ENCODE peak calls at places on chromosome 17, in six cellular contexts. G is K562, E is adrenal gland, I is spleen, O is cardiac muscle cell, Q is BJ. P is an unnamed sample. For H3K27me3 and H3K36me3, the result is how much of the 10 kb centered on the place peaks cover.

GRCh38 chr17:41647038-41647813 is 22.9 kb upstream of the KRT17 start:
- DNase-seq in E (no peak), I (no peak), O (no peak), Q (no peak), G (no peak), P (no peak)

GRCh38 chr17:76243826-76244679 is 3.8 kb upstream of the RNF157 start:
- DNase-seq in I (no peak), G (no peak), O (no peak), Q (no peak), E (no peak), P (no peak)

GRCh38 chr17:45030733-45031132 is 20.7 kb downstream of the DCAKD start:
- DNase-seq in Q (no peak), I (no peak), G (no peak), E (no peak), O (no peak), P (no peak)

GRCh38 chr17:27907976-27908558 is 14.9 kb upstream of the LYRM9 start:
- DNase-seq in Q (no peak), I (no peak), G (no peak), O (no peak), E (no peak), P (no peak)

GRCh38 chr17:58756246-58757161 is 850 bp downstream of the PPM1E start:
- DNase-seq in G (peak), E (peak), Q (no peak), I (no peak), O (peak), P (no peak)

GRCh38 chr17:72419866-72420774 is 299.3 kb downstream of the SOX9 start:
- DNase-seq in I (no peak), O (no peak), Q (no peak), E (no peak), G (no peak), P (peak)

GRCh38 chr17:30819941-30820705 is 4.4 kb downstream of the CRLF3 start:
- DNase-seq in G (no peak), O (no peak), E (no peak), Q (no peak), I (peak), P (no peak)

GRCh38 chr17:68794636-68795503 is 160.3 kb downstream of the ABCA8 start:
- DNase-seq in I (no peak), G (no peak), E (peak), Q (no peak), O (no peak), P (no peak)

GRCh38 chr17:27989046-27989445 is 53.4 kb upstream of the NLK start:
- DNase-seq in Q (no peak), O (no peak), E (no peak), I (no peak), G (no peak), P (peak)

GRCh38 chr17:80694085-80694991 is 149.7 kb downstream of the RPTOR start:
- DNase-seq in E (no peak), O (no peak), Q (no peak), G (no peak), I (no peak), P (no peak)

GRCh38 chr17:8079291-8080207 is 8.0 kb downstream of the ALOX12B start:
- DNase-seq in E (peak), O (peak), I (peak), G (peak), Q (no peak), P (no peak)

GRCh38 chr17:27605409-27605808 is 25.6 kb upstream of the LGALS9 start:
- DNase-seq in G (no peak), E (no peak), I (no peak), Q (no peak), O (no peak), P (no peak)

GRCh38 chr17:45241315-45242011 is 19.8 kb downstream of the FMNL1 start:
- DNase-seq in Q (no peak), O (peak), E (no peak), I (no peak), G (no peak), P (no peak)

GRCh38 chr17:83036193-83036592 is 43.2 kb upstream of the METRNL start:
- DNase-seq in O (no peak), E (no peak), G (no peak), I (no peak), Q (no peak), P (no peak)

GRCh38 chr17:52505601-52506000 is 347.1 kb upstream of the CA10 start:
- DNase-seq in E (no peak), I (no peak), G (no peak), Q (no peak), O (no peak), P (no peak)

GRCh38 chr17:34259151-34259550 is 4.1 kb downstream of the CCL2 start:
- DNase-seq in Q (no peak), I (no peak), E (no peak), G (no peak), O (no peak), P (no peak)

GRCh38 chr17:45942284-45942683 is 47.9 kb downstream of the MAPT start:
- DNase-seq in E (peak), O (no peak), I (no peak), G (no peak), Q (no peak), P (no peak)

GRCh38 chr17:72634621-72635020 is 457.9 kb downstream of the SLC39A11 start:
- DNase-seq in Q (no peak), E (no peak), O (no peak), G (no peak), I (no peak), P (no peak)

GRCh38 chr17:82059272-82060000 is 6.2 kb downstream of the DUS1L start:
- DNase-seq in E (no peak), Q (no peak), I (peak), O (no peak), G (no peak), P (no peak)

GRCh38 chr17:40323731-40324650 is 15.0 kb downstream of the RARA start:
- DNase-seq in O (no peak), Q (no peak), G (no peak), E (peak), I (peak), P (no peak)

GRCh38 chr17:7839890-7840260 is 5.9 kb downstream of the KDM6B start:
- DNase-seq in Q (no peak), I (no peak), O (peak), E (no peak), G (peak), P (no peak)

GRCh38 chr17:70239391-70239826 is 70.1 kb downstream of the KCNJ2 start:
- DNase-seq in O (no peak), Q (no peak), G (no peak), E (no peak), I (no peak), P (no peak)

GRCh38 chr17:57675988-57676387 is 69.1 kb downstream of the CCDC182 start:
- DNase-seq in E (no peak), O (no peak), I (peak), G (no peak), Q (no peak), P (no peak)

GRCh38 chr17:44921122-44921882 is 6.0 kb upstream of the GFAP start:
- DNase-seq in G (peak), I (peak), Q (no peak), O (peak), E (peak), P (no peak)

GRCh38 chr17:67993998-67994361 is 2.3 kb downstream of the C17orf58 start:
- DNase-seq in I (no peak), G (peak), Q (no peak), O (no peak), E (no peak), P (no peak)

GRCh38 chr17:6054372-6054771 is 15.8 kb upstream of the WSCD1 start:
- DNase-seq in I (peak), E (no peak), O (no peak), Q (no peak), G (no peak), P (no peak)

GRCh38 chr17:46964315-46965265 is 14.5 kb downstream of the RPRML start:
- DNase-seq in G (peak), I (peak), E (no peak), Q (no peak), O (peak), P (no peak)

GRCh38 chr17:78010759-78011158 is 52.3 kb downstream of the TNRC6C start:
- DNase-seq in I (peak), Q (no peak), G (no peak), O (no peak), E (no peak), P (no peak)

GRCh38 chr17:33889766-33890165 is 365.3 kb upstream of the CCL2 start:
- DNase-seq in O (no peak), I (no peak), G (no peak), Q (no peak), E (no peak), P (no peak)

GRCh38 chr17:76816590-76817135 is 51.5 kb upstream of the MGAT5B start:
- DNase-seq in O (peak), I (no peak), Q (no peak), G (peak), E (peak), P (peak)

GRCh38 chr17:36879027-36879426 is 58.2 kb upstream of the LHX1 start:
- DNase-seq in E (no peak), I (no peak), G (no peak), O (no peak), Q (no peak), P (no peak)
- H3K27me3 ChIP-seq in E (under half), I (under half), G (under half), O (under half), Q (under half), P (under half)

DNA sequence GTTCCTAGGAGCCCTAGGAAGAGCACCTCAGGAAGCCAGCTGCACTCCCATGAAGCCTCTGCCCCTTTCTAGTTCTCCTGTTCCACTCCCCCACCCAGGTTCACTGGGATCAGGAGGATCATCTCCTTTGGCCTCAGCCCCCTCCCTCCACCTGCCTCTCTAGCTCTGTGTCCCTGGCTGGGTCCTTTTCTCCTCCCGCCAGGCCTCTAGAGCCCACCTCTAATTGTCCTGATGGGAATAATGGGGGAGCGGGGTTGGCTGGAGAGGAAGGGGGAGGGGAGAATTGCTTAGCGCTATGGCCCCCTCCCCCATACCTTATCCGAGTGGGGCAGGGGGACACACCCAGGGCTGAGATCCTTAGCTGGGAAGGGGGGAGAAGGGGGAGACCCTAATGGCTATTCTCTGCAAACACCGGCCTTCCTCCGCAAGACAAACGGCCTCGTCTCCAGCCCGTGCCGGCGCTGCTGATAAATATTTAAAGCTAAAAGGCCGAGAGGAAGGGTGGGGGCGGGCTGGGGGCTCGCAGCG is 999 bp downstream of the HOXB7 start:
- DNase-seq in G (no peak), I (no peak), Q (no peak), O (no peak), E (no peak), P (no peak)
- H3K4me3 ChIP-seq in G (peak), I (peak), Q (no peak), O (peak), E (peak), P (peak)

GRCh38 chr17:43826206-43826605 is 6.7 kb downstream of the MPP3 start:
- DNase-seq in G (no peak), Q (no peak), E (no peak), I (peak), O (no peak), P (no peak)
- H3K36me3 ChIP-seq in G (under half), Q (under half), E (under half), I (under half), O (under half), P (under half)

GRCh38 chr17:79353016-79353415 is 257.8 kb downstream of the RBFOX3 start:
- DNase-seq in Q (no peak), E (no peak), G (no peak), I (no peak), O (no peak), P (no peak)

GRCh38 chr17:79353548-79353947 is 257.3 kb downstream of the RBFOX3 start:
- DNase-seq in E (no peak), O (no peak), G (no peak), Q (no peak), I (no peak), P (no peak)

GRCh38 chr17:79356839-79357447 is 253.9 kb downstream of the RBFOX3 start:
- DNase-seq in O (no peak), I (no peak), G (no peak), E (no peak), Q (no peak), P (no peak)

GRCh38 chr17:79355186-79355585 is 255.7 kb downstream of the RBFOX3 start:
- DNase-seq in E (no peak), G (no peak), O (no peak), Q (no peak), I (no peak), P (no peak)

GRCh38 chr17:79354173-79354820 is 256.6 kb downstream of the RBFOX3 start:
- DNase-seq in Q (no peak), I (no peak), O (no peak), E (no peak), G (no peak), P (no peak)
- H3K27me3 ChIP-seq in Q (under half), I (under half), O (under half), E (under half), G (under half), P (under half)

DNA sequence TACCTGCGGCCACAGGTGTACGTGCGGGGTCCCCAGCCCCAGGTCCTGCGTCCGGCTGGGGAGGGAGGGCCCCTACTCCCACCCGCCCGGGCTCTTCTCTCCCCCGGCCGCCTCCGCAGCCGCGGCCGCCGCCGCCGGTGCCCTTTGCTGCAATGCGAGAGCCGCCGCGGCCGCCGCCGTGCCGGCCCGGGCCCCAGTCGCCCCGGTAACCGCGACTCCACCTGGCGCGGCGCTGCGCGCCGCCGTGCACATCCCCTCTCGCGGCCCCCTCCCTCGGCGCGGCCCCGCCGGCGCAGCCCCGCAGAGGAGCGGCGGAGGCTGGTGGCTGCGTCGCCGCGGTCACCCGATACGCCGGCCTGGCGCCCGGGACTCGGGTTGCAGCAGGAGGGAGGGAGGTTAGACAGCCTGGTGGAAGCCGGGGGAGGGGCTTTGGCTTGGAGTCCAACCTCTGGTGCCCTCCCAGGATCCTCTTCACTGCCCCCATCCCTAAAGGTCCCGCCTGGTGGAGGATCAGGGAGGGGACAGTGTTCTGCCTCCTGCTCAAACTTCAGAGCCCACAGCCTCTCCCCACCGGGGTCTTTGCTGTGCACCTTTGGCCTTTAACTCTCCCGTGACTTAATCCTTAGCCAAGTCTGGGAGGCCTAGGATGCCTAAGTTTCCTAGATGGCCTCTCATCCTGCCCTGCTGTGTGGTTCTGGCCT is 32.9 kb downstream of the SRCIN1 start:
- DNase-seq in G (peak), Q (no peak), O (peak), E (no peak), I (no peak), P (no peak)
- H3K4me3 ChIP-seq in G (no peak), Q (no peak), O (peak), E (no peak), I (peak), P (no peak)

DNA sequence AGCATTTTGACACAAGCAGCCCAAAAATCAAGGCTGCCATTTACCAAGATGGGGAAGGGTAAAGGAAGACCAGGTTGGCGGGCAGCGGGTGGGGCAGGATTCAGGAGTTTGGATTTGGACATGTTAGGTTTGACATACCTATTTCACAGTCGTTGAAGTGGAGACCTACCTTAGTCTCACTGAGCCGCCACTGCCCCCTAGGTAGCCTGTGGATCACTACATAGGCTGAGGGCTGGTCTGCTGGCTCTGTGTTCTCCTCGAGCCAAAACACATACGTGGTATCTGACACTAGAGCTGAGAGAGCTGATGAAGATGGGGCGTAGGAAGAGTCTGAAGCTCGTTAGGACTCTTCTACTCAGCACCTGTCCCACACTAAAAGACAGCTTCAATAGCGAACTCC is 115.1 kb downstream of the HIC1 start:
- DNase-seq in Q (no peak), E (no peak), G (peak), I (no peak), O (no peak), P (no peak)
- H3K36me3 ChIP-seq in Q (under half), E (under half), G (under half), I (half or more), O (under half), P (under half)